ENCODE peak calls at places on chromosomes 1 and 21, in five cellular contexts. One of them, this sample, is unnamed.
A peak's percentile ranks its signal among the peaks of the same experiment; 100 is the strongest.

GRCh38 chr1:92356956-92357355 is 58.1 kb downstream of the RPAP2 start:
- DNase-seq in neuronal stem cell: no peak
- DNase-seq in IMR-90: peak; percentile 88
- DNase-seq in H9: no peak
- DNase-seq in trophoblast cell: no peak
- DNase-seq in this sample: peak; percentile 95

GRCh38 chr1:97791251-97791650 is 129.6 kb downstream of the DPYD start:
- DNase-seq in neuronal stem cell: no peak
- DNase-seq in IMR-90: no peak
- DNase-seq in H9: no peak
- DNase-seq in trophoblast cell: no peak
- DNase-seq in this sample: no peak

GRCh38 chr1:14676400-14676799 is 77.9 kb downstream of the KAZN start:
- DNase-seq in neuronal stem cell: no peak
- DNase-seq in IMR-90: no peak
- DNase-seq in H9: no peak
- DNase-seq in trophoblast cell: no peak
- DNase-seq in this sample: no peak

GRCh38 chr1:12613180-12613579 is 4.8 kb downstream of the DHRS3 start:
- DNase-seq in neuronal stem cell: no peak
- DNase-seq in IMR-90: no peak
- DNase-seq in H9: no peak
- DNase-seq in trophoblast cell: no peak
- DNase-seq in this sample: no peak

GRCh38 chr1:162535501-162535900 is 26.0 kb upstream of the UAP1 start:
- DNase-seq in neuronal stem cell: no peak
- DNase-seq in IMR-90: peak; percentile 84
- DNase-seq in H9: no peak
- DNase-seq in trophoblast cell: no peak
- DNase-seq in this sample: no peak

GRCh38 chr1:243850013-243850367 is at the start of gene AKT3:
- DNase-seq in neuronal stem cell: peak; percentile 68
- DNase-seq in IMR-90: no peak
- DNase-seq in H9: peak; percentile 85
- DNase-seq in trophoblast cell: peak; percentile 56
- DNase-seq in this sample: no peak

GRCh38 chr1:62315387-62315786 is 3.8 kb downstream of the KANK4 start:
- DNase-seq in neuronal stem cell: no peak
- DNase-seq in IMR-90: no peak
- DNase-seq in H9: no peak
- DNase-seq in trophoblast cell: no peak
- DNase-seq in this sample: no peak

GRCh38 chr1:202959276-202959620 is 1.1 kb upstream of the ADIPOR1 start:
- DNase-seq in neuronal stem cell: no peak
- DNase-seq in IMR-90: peak; percentile 74
- DNase-seq in H9: no peak
- DNase-seq in trophoblast cell: peak; percentile 66
- DNase-seq in this sample: peak; percentile 47

GRCh38 chr21:26140185-26140584 is 30.4 kb downstream of the APP start:
- DNase-seq in neuronal stem cell: no peak
- DNase-seq in IMR-90: peak; percentile 99
- DNase-seq in H9: no peak
- DNase-seq in trophoblast cell: no peak
- DNase-seq in this sample: peak; percentile 99

GRCh38 chr1:228218513-228219244 is 10.8 kb downstream of the OBSCN start:
- DNase-seq in neuronal stem cell: no peak
- DNase-seq in IMR-90: no peak
- DNase-seq in H9: no peak
- DNase-seq in trophoblast cell: no peak
- DNase-seq in this sample: no peak

GRCh38 chr1:27539901-27540861 is 50.2 kb upstream of the WASF2 start:
- DNase-seq in neuronal stem cell: no peak
- DNase-seq in IMR-90: peak; percentile 75
- DNase-seq in H9: no peak
- DNase-seq in trophoblast cell: peak; percentile 79
- DNase-seq in this sample: peak; percentile 83

GRCh38 chr1:19110266-19110927 is 99.7 kb downstream of the UBR4 start:
- DNase-seq in neuronal stem cell: no peak
- DNase-seq in IMR-90: no peak
- DNase-seq in H9: no peak
- DNase-seq in trophoblast cell: no peak
- DNase-seq in this sample: no peak

GRCh38 chr21:28833181-28833580 is 159.5 kb downstream of the LTN1 start:
- DNase-seq in neuronal stem cell: no peak
- DNase-seq in IMR-90: peak; percentile 5
- DNase-seq in H9: no peak
- DNase-seq in trophoblast cell: no peak
- DNase-seq in this sample: peak; percentile 19

GRCh38 chr1:229007701-229008100 is 263.2 kb upstream of the RAB4A start:
- DNase-seq in neuronal stem cell: no peak
- DNase-seq in IMR-90: no peak
- DNase-seq in H9: no peak
- DNase-seq in trophoblast cell: peak; percentile 96
- DNase-seq in this sample: no peak

GRCh38 chr1:241156231-241156965 is 200.6 kb downstream of the RGS7 start:
- DNase-seq in neuronal stem cell: no peak
- DNase-seq in IMR-90: peak; percentile 2
- DNase-seq in H9: no peak
- DNase-seq in trophoblast cell: no peak
- DNase-seq in this sample: peak; percentile 2

GRCh38 chr1:179042700-179043099 is 17.0 kb downstream of the FAM20B start:
- DNase-seq in neuronal stem cell: no peak
- DNase-seq in IMR-90: no peak
- DNase-seq in H9: no peak
- DNase-seq in trophoblast cell: no peak
- DNase-seq in this sample: no peak

GRCh38 chr1:242239394-242239793 is 240.5 kb upstream of the MAP1LC3C start:
- DNase-seq in neuronal stem cell: no peak
- DNase-seq in IMR-90: no peak
- DNase-seq in H9: no peak
- DNase-seq in trophoblast cell: no peak
- DNase-seq in this sample: no peak

GRCh38 chr21:31490471-31490870 is 146.4 kb upstream of the TIAM1 start:
- DNase-seq in neuronal stem cell: no peak
- DNase-seq in IMR-90: no peak
- DNase-seq in H9: no peak
- DNase-seq in trophoblast cell: no peak
- DNase-seq in this sample: peak; percentile 3

DNA sequence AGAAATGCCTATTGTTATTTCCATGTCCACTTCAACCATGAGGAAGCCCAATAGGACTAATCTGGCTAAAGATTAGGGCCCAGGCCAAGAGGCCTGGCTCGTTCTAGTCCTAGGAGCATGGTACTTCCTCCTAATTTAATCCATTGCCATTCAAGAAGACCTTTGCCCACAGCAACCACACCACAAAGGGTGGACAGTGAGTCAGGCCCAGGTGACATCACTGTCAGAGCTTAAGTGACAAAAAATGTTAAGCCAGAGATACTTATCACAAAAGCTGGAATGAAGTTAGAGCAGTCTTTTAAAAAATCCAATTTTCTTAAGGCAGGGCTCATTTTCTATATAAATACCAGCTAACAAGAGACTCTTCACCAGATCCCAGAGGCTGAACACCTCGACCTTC is at the start of gene SPRR3:
- DNase-seq in neuronal stem cell: no peak
- DNase-seq in IMR-90: no peak
- DNase-seq in H9: no peak
- DNase-seq in trophoblast cell: peak; percentile 75
- DNase-seq in this sample: no peak
- H2BK5ac ChIP-seq in neuronal stem cell: no peak within 1 kb of the TSS
- H2BK5ac ChIP-seq in IMR-90: no peak within 1 kb of the TSS
- H2BK5ac ChIP-seq in H9: no peak within 1 kb of the TSS
- H2BK5ac ChIP-seq in trophoblast cell: no peak within 1 kb of the TSS
- H2BK5ac ChIP-seq in this sample: no peak within 1 kb of the TSS

GRCh38 chr1:44008259-44008658 is 16.9 kb downstream of the CCDC24 start:
- DNase-seq in neuronal stem cell: no peak
- DNase-seq in IMR-90: no peak
- DNase-seq in H9: no peak
- DNase-seq in trophoblast cell: no peak
- DNase-seq in this sample: no peak
- H2BK5ac ChIP-seq in neuronal stem cell: no peak overlapping the region
- H2BK5ac ChIP-seq in IMR-90: no peak overlapping the region
- H2BK5ac ChIP-seq in H9: no peak overlapping the region
- H2BK5ac ChIP-seq in trophoblast cell: no peak overlapping the region
- H2BK5ac ChIP-seq in this sample: no peak overlapping the region

GRCh38 chr1:100037665-100038400 is 68.0 kb downstream of the SLC35A3 start:
- DNase-seq in neuronal stem cell: peak; percentile 78
- DNase-seq in IMR-90: peak; percentile 83
- DNase-seq in H9: peak; percentile 77
- DNase-seq in trophoblast cell: peak; percentile 88
- DNase-seq in this sample: peak; percentile 89
- H2BK5ac ChIP-seq in neuronal stem cell: peak overlapping the region; percentile 98
- H2BK5ac ChIP-seq in IMR-90: peak overlapping the region; percentile 90
- H2BK5ac ChIP-seq in H9: peak overlapping the region; percentile 95
- H2BK5ac ChIP-seq in trophoblast cell: peak overlapping the region; percentile 96
- H2BK5ac ChIP-seq in this sample: peak overlapping the region; percentile 83

DNA sequence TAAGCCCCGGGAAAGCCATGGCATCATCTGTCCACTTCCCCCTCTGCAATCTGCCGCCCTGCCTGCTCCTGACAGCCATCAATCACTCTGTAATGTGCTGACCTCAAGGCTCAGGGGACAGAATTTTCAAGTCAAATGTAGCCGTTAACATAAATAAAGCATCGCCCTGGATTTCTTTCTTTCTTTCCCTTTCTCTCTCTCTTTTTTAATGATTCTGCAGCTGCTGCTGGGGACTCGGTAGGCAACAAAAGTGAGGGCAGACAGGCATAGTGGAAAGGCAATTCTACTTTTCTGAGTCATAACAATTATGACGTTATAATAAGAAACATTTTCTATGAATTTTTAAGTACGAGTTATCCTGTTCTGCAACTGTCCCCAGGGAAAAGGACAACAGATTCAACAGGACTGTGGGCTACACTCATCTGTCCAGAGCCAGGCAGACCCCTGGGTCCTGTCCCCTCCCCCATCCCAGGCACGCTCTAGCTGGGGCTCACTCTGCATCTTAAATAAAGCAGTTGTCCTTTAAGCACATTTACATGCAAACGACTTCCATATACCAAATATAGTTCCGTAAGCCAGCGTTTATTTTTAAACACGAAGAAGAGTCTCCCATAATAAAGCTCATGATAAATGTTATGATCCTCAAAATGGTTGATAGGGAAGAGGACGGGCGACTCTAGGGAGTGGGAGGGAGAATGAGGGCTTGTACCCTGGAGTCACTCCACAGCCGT is 78.6 kb downstream of the SSBP3 start:
- DNase-seq in neuronal stem cell: no peak
- DNase-seq in IMR-90: peak; percentile 63
- DNase-seq in H9: no peak
- DNase-seq in trophoblast cell: no peak
- DNase-seq in this sample: peak; percentile 69
- H2BK5ac ChIP-seq in neuronal stem cell: no peak overlapping the region
- H2BK5ac ChIP-seq in IMR-90: peak overlapping the region; percentile 61
- H2BK5ac ChIP-seq in H9: no peak overlapping the region
- H2BK5ac ChIP-seq in trophoblast cell: no peak overlapping the region
- H2BK5ac ChIP-seq in this sample: no peak overlapping the region

GRCh38 chr1:21864730-21865129 is 52.7 kb downstream of the LDLRAD2 start:
- DNase-seq in neuronal stem cell: no peak
- DNase-seq in IMR-90: no peak
- DNase-seq in H9: no peak
- DNase-seq in trophoblast cell: no peak
- DNase-seq in this sample: no peak
- H2BK5ac ChIP-seq in neuronal stem cell: no peak overlapping the region
- H2BK5ac ChIP-seq in IMR-90: no peak overlapping the region
- H2BK5ac ChIP-seq in H9: no peak overlapping the region
- H2BK5ac ChIP-seq in trophoblast cell: no peak overlapping the region
- H2BK5ac ChIP-seq in this sample: no peak overlapping the region

GRCh38 chr1:153962088-153963029 is 978 bp downstream of the SLC39A1 start:
- DNase-seq in neuronal stem cell: no peak
- DNase-seq in IMR-90: peak; percentile 60
- DNase-seq in H9: no peak
- DNase-seq in trophoblast cell: peak; percentile 68
- DNase-seq in this sample: peak; percentile 85
- H2BK5ac ChIP-seq in neuronal stem cell: peak overlapping the region; percentile 55
- H2BK5ac ChIP-seq in IMR-90: peak overlapping the region; percentile 92
- H2BK5ac ChIP-seq in H9: no peak overlapping the region
- H2BK5ac ChIP-seq in trophoblast cell: peak overlapping the region; percentile 43
- H2BK5ac ChIP-seq in this sample: no peak overlapping the region

This sample was measured in mesenchymal stem cell.